ENCODE peak calls at places on chromosomes 11 and 22, in eight cellular contexts. H is cardiac fibroblast, C is BJ, R is SK-N-SH, X is activated T-cell treated with anti-CD3 and anti-CD28 coated beads for 1 hour, M is neural progenitor cell, L is astrocyte of the spinal cord, J is adrenal gland. V is an unnamed sample.
A peak's percentile ranks its signal among the peaks of the same experiment; 100 is the strongest.

GRCh38 chr22:46843691-46844297 is 81.3 kb downstream of the TBC1D22A start:
- DNase-seq in R (no peak), J (no peak), L (peak; percentile 28), H (no peak), M (no peak), X (no peak), C (no peak), V (no peak)

GRCh38 chr22:17980638-17981051 is 43.7 kb downstream of the MICAL3 start:
- DNase-seq in H (peak; percentile 18), J (no peak), L (no peak), R (peak; percentile 63), M (peak; percentile 27), X (peak; percentile 26), C (no peak), V (no peak)

GRCh38 chr11:27183672-27184457 is 143.2 kb downstream of the BBOX1 start:
- DNase-seq in M (peak; percentile 75), X (peak; percentile 7), L (peak; percentile 79), H (peak; percentile 83), C (no peak), J (peak; percentile 64), R (peak; percentile 25), V (peak; percentile 5)

GRCh38 chr11:114972105-114972504 is 293.8 kb downstream of the NXPE2 start:
- DNase-seq in J (no peak), C (no peak), R (no peak), X (no peak), L (no peak), M (no peak), H (no peak), V (no peak)

GRCh38 chr22:26852176-26852575 is 194.8 kb downstream of the MIAT start:
- DNase-seq in M (peak; percentile 72), L (no peak), C (no peak), R (no peak), X (no peak), J (no peak), H (no peak), V (no peak)

GRCh38 chr11:78380615-78381029 is 37.0 kb downstream of the GAB2 start:
- DNase-seq in X (no peak), R (no peak), J (no peak), H (peak; percentile 12), C (peak; percentile 22), M (peak; percentile 51), L (peak; percentile 18), V (no peak)

GRCh38 chr11:70383664-70384395 is 14.5 kb upstream of the CTTN start:
- DNase-seq in L (no peak), R (no peak), X (no peak), C (no peak), J (no peak), H (no peak), M (no peak), V (no peak)

GRCh38 chr11:112363527-112363926 is 102.9 kb upstream of the PLET1 start:
- DNase-seq in C (peak; percentile 3), L (peak; percentile 8), X (no peak), M (no peak), H (peak; percentile 61), J (peak; percentile 34), R (no peak), V (no peak)